ENCODE peak calls at places on chromosomes 13 and 19, in five cellular contexts. Z is HFFc6, L is K562, M is omental fat pad, W is WTC11. B is an unnamed sample.

GRCh38 chr19:4425531-4425930 is 23.1 kb downstream of the CHAF1A start:
- DNase-seq in M (no peak), L (peak), W (no peak), Z (peak), B (no peak)

GRCh38 chr19:50803633-50804419 is 13.6 kb downstream of the ACP4 start:
- DNase-seq in W (peak), M (no peak), Z (no peak), L (peak), B (no peak)

GRCh38 chr19:13742756-13743155 is 21.6 kb upstream of the MRI1 start:
- DNase-seq in Z (peak), W (no peak), M (no peak), L (no peak), B (no peak)

GRCh38 chr19:34837262-34837661 is 64.2 kb upstream of the ZNF599 start:
- DNase-seq in M (no peak), Z (no peak), W (no peak), L (no peak), B (no peak)

GRCh38 chr19:28898279-28898678 is 314.7 kb downstream of the UQCRFS1 start:
- DNase-seq in W (no peak), L (no peak), M (no peak), Z (peak), B (no peak)

GRCh38 chr19:28426902-28427232 is 786.1 kb downstream of the UQCRFS1 start:
- DNase-seq in M (no peak), W (no peak), Z (no peak), L (peak), B (no peak)

GRCh38 chr13:109611912-109612691 is 174.3 kb downstream of the IRS2 start:
- DNase-seq in Z (no peak), L (no peak), M (no peak), W (no peak), B (no peak)

GRCh38 chr13:93882086-93882651 is 597.3 kb downstream of the DCT start:
- DNase-seq in M (no peak), Z (peak), W (no peak), L (no peak), B (no peak)

GRCh38 chr19:7989071-7989575 is 16.3 kb downstream of the ELAVL1 start:
- DNase-seq in W (no peak), Z (no peak), M (no peak), L (no peak), B (no peak)

DNA sequence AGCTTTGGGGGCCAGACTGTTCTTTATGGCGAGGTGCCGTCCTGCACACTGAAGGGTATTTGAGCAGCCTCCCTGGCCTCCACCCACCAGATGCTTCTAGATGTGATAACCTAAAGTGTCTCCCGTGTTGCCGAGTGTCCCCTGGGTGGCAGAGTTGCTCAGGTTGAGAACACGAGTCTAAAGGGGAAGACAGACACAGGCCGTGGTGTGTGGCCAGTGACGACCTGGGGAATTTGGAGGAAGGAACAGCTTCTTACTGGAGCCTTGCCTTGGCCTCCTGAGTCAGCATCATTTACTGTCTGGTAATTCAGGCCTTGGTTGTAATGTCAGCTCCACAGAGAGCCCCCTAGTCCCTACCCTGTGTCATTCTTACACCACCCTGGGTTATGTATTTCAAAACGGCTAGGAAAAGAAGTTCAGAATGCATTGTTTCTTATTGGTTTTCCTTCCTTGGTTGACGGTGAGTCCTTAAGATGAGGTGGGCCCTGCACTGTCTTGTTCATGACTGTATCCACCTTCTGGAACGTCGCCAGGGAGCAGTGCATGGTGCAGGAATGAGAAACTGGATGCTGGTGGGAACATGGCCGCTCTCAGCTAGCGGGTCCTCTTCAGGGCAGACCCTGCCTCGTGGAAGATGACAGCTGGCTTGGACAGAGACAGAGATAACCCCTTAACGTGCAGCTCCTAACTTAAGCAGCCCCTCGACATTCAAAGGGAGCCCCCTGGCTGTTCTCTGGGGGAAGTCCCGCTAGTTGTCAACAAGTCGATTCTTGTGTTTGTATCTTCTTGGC is 7.1 kb downstream of the SIN3B start:
- DNase-seq in W (peak), L (no peak), Z (no peak), M (no peak), B (no peak)
- TF ChIP-seq CTCF in W (no peak), L (peak), Z (peak), M (no peak), B (no peak)

DNA sequence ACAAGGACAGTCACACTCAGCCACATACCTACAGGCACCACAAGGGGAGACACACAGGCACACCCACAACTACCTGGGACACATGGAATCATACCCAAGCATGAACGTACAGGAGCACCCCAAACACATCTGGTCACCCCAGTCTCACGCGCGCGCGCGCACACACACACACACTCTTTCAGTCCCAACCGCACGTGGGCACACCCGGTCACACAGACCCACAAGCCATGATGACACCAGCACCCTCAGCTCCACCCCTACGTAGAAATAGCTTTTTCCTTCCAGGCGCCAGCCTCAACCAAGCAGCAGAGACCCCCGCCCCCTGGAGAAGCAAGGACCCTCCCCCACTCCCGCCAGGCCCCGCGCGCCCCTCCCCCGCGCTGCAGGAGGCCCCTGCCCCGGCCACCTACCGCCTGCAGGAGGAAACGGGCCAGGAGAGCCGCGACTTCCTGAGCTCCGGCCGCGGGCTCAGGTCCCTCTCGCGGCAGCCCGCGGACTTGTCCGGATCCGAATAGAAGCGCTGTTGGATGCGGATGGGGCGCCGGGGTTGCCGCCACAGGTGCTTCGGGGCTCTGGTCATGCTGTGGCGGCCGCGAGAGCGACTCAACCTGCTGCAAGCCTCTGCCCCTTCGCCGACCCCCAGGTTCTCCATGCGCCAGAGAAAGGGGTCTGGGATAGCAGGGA is 6.4 kb upstream of the PDE4C start:
- DNase-seq in L (peak), W (peak), M (no peak), Z (no peak), B (peak)
- TF ChIP-seq CTCF in L (peak), W (no peak), M (no peak), Z (no peak), B (no peak)

GRCh38 chr19:1058112-1058511 is 8.9 kb upstream of the ARHGAP45 start:
- DNase-seq in Z (no peak), M (no peak), L (no peak), W (no peak), B (no peak)
- TF ChIP-seq CTCF in Z (no peak), M (no peak), L (no peak), W (no peak), B (no peak)

GRCh38 chr19:42348211-42348610 is 22.8 kb downstream of the MEGF8 start:
- DNase-seq in L (no peak), W (no peak), Z (no peak), M (no peak), B (no peak)

GRCh38 chr19:42344336-42344893 is 19.0 kb downstream of the MEGF8 start:
- DNase-seq in W (no peak), L (no peak), Z (no peak), M (no peak), B (no peak)

GRCh38 chr19:42345191-42345812 is 19.9 kb downstream of the MEGF8 start:
- DNase-seq in W (no peak), L (no peak), Z (no peak), M (no peak), B (no peak)

GRCh38 chr19:42343344-42344110 is 18.1 kb downstream of the MEGF8 start:
- DNase-seq in Z (no peak), L (peak), M (no peak), W (peak), B (no peak)
- TF ChIP-seq CTCF in Z (peak), L (peak), M (no peak), W (peak), B (no peak)

GRCh38 chr19:2227415-2228156 is 8.5 kb downstream of the PLEKHJ1 start:
- DNase-seq in M (no peak), Z (no peak), L (no peak), W (no peak), B (no peak)
- TF ChIP-seq CTCF in M (no peak), Z (no peak), L (no peak), W (no peak), B (no peak)

GRCh38 chr19:3190470-3190770 is 4.7 kb downstream of the NCLN start:
- DNase-seq in M (no peak), Z (no peak), L (no peak), W (no peak), B (no peak)

GRCh38 chr19:3192684-3193083 is 7.0 kb downstream of the NCLN start:
- DNase-seq in L (no peak), W (no peak), Z (no peak), M (no peak), B (no peak)

GRCh38 chr19:3189702-3190469 is 4.2 kb downstream of the NCLN start:
- DNase-seq in Z (no peak), M (no peak), L (peak), W (peak), B (no peak)

GRCh38 chr19:3192228-3192635 is 6.5 kb downstream of the NCLN start:
- DNase-seq in Z (no peak), L (no peak), W (no peak), M (no peak), B (no peak)

DNA sequence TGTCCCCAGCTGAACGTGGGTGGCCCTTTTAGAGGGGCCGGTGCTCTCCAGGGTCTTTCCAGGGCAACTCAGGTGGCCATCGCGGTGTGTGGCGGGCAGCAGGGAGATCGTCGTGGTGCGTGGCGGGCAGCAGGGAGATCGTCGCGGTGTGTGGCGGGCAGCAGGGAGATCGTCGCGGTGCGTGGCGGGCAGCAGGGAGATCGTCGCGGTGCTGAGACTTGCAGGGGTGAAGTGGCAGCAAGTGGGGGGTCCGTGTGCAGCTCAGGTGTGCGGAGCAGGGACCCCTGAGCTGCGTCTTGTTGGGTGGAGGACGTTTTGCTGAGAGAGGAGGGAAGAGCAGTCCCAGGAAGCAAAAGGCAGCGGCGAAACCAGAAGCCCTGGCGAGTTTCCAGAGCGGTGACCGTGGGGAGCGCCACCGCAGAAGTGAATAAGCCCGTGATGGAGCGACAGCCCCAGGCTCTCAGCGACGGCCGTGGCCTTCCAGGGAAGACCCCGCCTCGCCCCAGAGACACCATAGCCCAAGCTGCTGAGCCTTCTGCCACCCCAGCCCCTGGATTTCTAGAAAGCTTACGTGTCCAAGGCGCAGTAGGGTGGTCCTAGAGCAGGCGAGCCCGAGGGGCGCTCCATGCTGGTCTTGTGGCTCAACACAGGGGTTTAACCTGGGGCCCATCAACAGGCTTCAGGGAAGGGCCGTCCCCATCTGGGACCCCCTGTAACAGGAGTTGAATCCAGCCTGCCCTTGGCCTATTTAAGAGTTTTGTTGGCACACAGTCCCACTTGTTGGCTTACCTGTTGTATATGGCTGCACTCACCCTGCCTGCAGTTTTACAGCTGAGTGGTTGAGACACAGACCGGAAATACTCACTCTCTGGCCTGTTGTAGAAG is 5.4 kb downstream of the NCLN start:
- DNase-seq in W (no peak), L (no peak), M (no peak), Z (no peak), B (no peak)
- TF ChIP-seq CTCF in W (no peak), L (no peak), M (no peak), Z (no peak), B (no peak)

DNA sequence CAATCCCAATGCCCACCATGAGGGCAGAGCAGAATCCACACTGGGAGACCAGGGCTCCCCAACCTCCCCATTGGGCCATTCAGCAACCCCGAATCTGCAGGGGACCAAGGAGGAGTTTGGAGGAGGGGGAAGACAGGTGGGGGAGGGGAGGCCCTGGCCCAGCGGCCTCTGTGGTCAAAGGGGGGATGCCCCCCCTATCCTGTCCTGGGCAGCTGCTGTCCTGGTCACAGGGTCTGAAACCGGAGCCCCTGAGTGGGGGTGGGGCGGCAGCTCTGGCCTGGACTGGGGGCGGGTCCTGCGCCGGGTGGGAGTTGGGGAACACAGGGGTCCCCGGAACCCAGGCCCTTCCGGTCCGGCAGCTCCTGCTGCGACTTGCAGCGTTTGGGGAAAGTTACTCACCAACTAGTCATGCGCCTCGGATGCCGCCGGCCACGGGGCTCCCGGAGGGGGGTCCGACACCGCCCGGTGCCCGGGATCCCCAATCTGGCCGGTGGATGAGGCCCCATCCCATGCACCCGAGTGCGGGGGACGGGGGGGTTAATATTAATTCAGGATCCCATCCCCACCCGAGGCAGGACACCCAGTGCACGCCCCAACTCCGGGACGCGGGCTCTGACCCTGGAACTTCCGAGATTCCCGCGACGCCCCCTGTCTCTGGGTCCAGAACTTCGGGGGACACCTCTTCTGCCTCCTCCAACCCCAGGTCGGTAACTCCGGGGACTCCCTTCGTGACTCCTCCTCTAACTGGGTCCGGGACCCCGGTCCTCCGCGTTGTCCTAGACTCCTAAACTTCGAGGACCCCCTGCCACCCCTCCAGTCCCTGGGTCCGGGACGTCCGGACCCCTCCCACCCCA is 868 bp downstream of the HOMER3 start:
- DNase-seq in L (no peak), W (peak), Z (peak), M (no peak), B (no peak)
- TF ChIP-seq CTCF in L (no peak), W (no peak), Z (peak), M (no peak), B (no peak)

GRCh38 chr19:3225677-3226093 is 1.2 kb downstream of the CELF5 start:
- DNase-seq in W (no peak), Z (no peak), L (no peak), M (no peak), B (no peak)

GRCh38 chr19:3227054-3227626 is 2.7 kb downstream of the CELF5 start:
- DNase-seq in L (no peak), Z (no peak), M (no peak), W (no peak), B (no peak)

GRCh38 chr19:3222709-3223108 is 1.8 kb upstream of the CELF5 start:
- DNase-seq in M (no peak), Z (no peak), L (no peak), W (no peak), B (no peak)

GRCh38 chr19:3220576-3220975 is 3.9 kb upstream of the CELF5 start:
- DNase-seq in W (no peak), M (no peak), Z (no peak), L (no peak), B (no peak)

GRCh38 chr19:3224346-3225325 is at the start of gene CELF5:
- DNase-seq in M (no peak), Z (no peak), W (peak), L (peak), B (peak)
- TF ChIP-seq CTCF in M (no peak), Z (peak), W (peak), L (peak), B (peak)

GRCh38 chr19:38281820-38282566 is 17.6 kb downstream of the SPINT2 start:
- DNase-seq in L (peak), Z (no peak), M (no peak), W (no peak), B (no peak)
- TF ChIP-seq CTCF in L (no peak), Z (no peak), M (no peak), W (no peak), B (no peak)

B was measured in D721Med.